ENCODE peak calls at places on chromosomes 4 and X, in five cellular contexts. K is activated CD8-positive, alpha-beta memory T cell treated with anti-CD3 and anti-CD28 coated beads for 48 hours; C is neuronal stem cell; I is SK-N-DZ; J is lung microvascular endothelial cell. S is an unnamed sample.
A peak's percentile ranks its signal among the peaks of the same experiment; 100 is the strongest.

GRCh38 chr4:156169861-156170260 is 216.2 kb upstream of the CTSO start:
- DNase-seq in K (no peak), J (no peak), I (no peak), C (peak; percentile 18), S (peak; percentile 20)

GRCh38 chr4:7648813-7649395 is 214.2 kb upstream of the PSAPL1 start:
- DNase-seq in K (no peak), J (no peak), C (no peak), I (no peak), S (no peak)

GRCh38 chr4:72295966-72296557 is 264.3 kb downstream of the NPFFR2 start:
- DNase-seq in I (peak; percentile 24), C (peak; percentile 21), J (peak; percentile 71), K (no peak), S (peak; percentile 72)

GRCh38 chr4:153365003-153365402 is 20.5 kb downstream of the MND1 start:
- DNase-seq in J (no peak), I (no peak), C (no peak), K (no peak), S (no peak)

GRCh38 chrX:56563231-56564116 is at the start of gene UBQLN2:
- DNase-seq in C (peak; percentile 39), J (peak; percentile 86), K (peak; percentile 44), I (peak; percentile 85), S (peak; percentile 83)

GRCh38 chrX:37825225-37825842 is 22.0 kb downstream of the DYNLT3 start:
- DNase-seq in C (peak; percentile 6), J (peak; percentile 53), K (no peak), I (peak; percentile 11), S (peak; percentile 56)

GRCh38 chrX:132909643-132910042 is 48.8 kb downstream of the HS6ST2 start:
- DNase-seq in I (no peak), C (no peak), J (no peak), K (no peak), S (no peak)

GRCh38 chr4:54274786-54275503 is 45.9 kb downstream of the PDGFRA start:
- DNase-seq in I (no peak), J (no peak), K (no peak), C (no peak), S (no peak)

GRCh38 chr4:142095886-142096605 is 459.7 kb downstream of the IL15 start:
- DNase-seq in I (no peak), K (no peak), J (peak; percentile 91), C (no peak), S (no peak)

GRCh38 chrX:82711432-82711831 is 796.7 kb upstream of the POU3F4 start:
- DNase-seq in J (no peak), K (no peak), C (peak; percentile 66), I (no peak), S (no peak)

GRCh38 chr4:118337954-118338353 is 14.8 kb downstream of the PRSS12 start:
- DNase-seq in C (no peak), K (no peak), I (no peak), J (no peak), S (no peak)

GRCh38 chr4:14289708-14290107 is 662.2 kb upstream of the BOD1L1 start:
- DNase-seq in C (no peak), K (no peak), J (no peak), I (no peak), S (no peak)

GRCh38 chr4:160423879-160424451 is 1321.1 kb downstream of the RAPGEF2 start:
- DNase-seq in K (no peak), J (no peak), I (no peak), C (no peak), S (no peak)

GRCh38 chrX:112223391-112223790 is 140.8 kb upstream of the TRPC5 start:
- DNase-seq in I (no peak), K (no peak), C (no peak), J (no peak), S (peak; percentile 82)

GRCh38 chrX:402857-403256 is 16.1 kb upstream of the PPP2R3B start:
- DNase-seq in C (no peak), J (no peak), I (no peak), K (no peak), S (no peak)

GRCh38 chrX:132908891-132909290 is 49.5 kb downstream of the HS6ST2 start:
- DNase-seq in J (no peak), C (no peak), K (no peak), I (no peak), S (no peak)

GRCh38 chr4:135368826-135369225 is 1167.2 kb upstream of the PABPC4L start:
- DNase-seq in C (no peak), K (no peak), I (no peak), J (no peak), S (no peak)

GRCh38 chr4:174828845-174829701 is at the start of gene GLRA3:
- DNase-seq in J (no peak), I (peak; percentile 67), K (no peak), C (peak; percentile 87), S (peak; percentile 94)

GRCh38 chrX:141619336-141619735 is 29.8 kb downstream of the SPANXA2 start:
- DNase-seq in I (no peak), C (no peak), J (no peak), K (no peak), S (no peak)

GRCh38 chr4:336099-336892 is 1.3 kb upstream of the ZNF141 start:
- DNase-seq in I (peak; percentile 17), J (peak; percentile 20), C (peak; percentile 15), K (no peak), S (peak; percentile 1)

GRCh38 chr4:123299212-123299651 is 97.4 kb upstream of the SPRY1 start:
- DNase-seq in I (no peak), C (no peak), K (no peak), J (peak; percentile 77), S (no peak)

GRCh38 chrX:7925867-7926472 is 1.2 kb downstream of the PNPLA4 start:
- DNase-seq in K (no peak), J (peak; percentile 81), C (peak; percentile 35), I (peak; percentile 60), S (peak; percentile 74)

GRCh38 chrX:122934131-122934530 is 249.9 kb upstream of the GRIA3 start:
- DNase-seq in I (no peak), J (no peak), C (no peak), K (no peak), S (no peak)

GRCh38 chrX:43813898-43814297 is 68.4 kb downstream of the MAOB start:
- DNase-seq in K (no peak), J (peak; percentile 26), I (no peak), C (peak; percentile 6), S (peak; percentile 29)

GRCh38 chr4:62912531-62912930 is 1496.7 kb downstream of the TECRL start:
- DNase-seq in C (no peak), I (no peak), J (no peak), K (no peak), S (no peak)

GRCh38 chrX:64975491-64975890 is 759 bp downstream of the ZC4H2 start:
- DNase-seq in C (peak; percentile 29), J (peak; percentile 12), I (peak; percentile 49), K (no peak), S (peak; percentile 72)

GRCh38 chrX:154043003-154043402 is 23.3 kb upstream of the IRAK1 start:
- DNase-seq in J (peak; percentile 29), K (no peak), I (no peak), C (no peak), S (no peak)

GRCh38 chr4:5992171-5993062 is 25.8 kb downstream of the C4orf50 start:
- DNase-seq in I (no peak), C (no peak), K (no peak), J (no peak), S (no peak)

GRCh38 chr4:151850751-151851150 is 89.9 kb upstream of the GATB start:
- DNase-seq in I (no peak), C (no peak), K (no peak), J (peak; percentile 38), S (no peak)

GRCh38 chr4:5956285-5957021 is 61.8 kb downstream of the C4orf50 start:
- DNase-seq in J (peak; percentile 93), K (no peak), I (peak; percentile 52), C (peak; percentile 27), S (peak; percentile 96)

GRCh38 chrX:129622757-129623301 is 31.9 kb downstream of the APLN start:
- DNase-seq in K (no peak), C (peak; percentile 43), J (no peak), I (no peak), S (no peak)

GRCh38 chr4:3858046-3858730 is 92.0 kb downstream of the ADRA2C start:
- DNase-seq in C (no peak), I (no peak), J (no peak), K (no peak), S (no peak)

GRCh38 chrX:136162827-136163427 is 15.6 kb downstream of the FHL1 start:
- DNase-seq in J (peak; percentile 54), I (peak; percentile 23), K (no peak), C (no peak), S (peak; percentile 86)

GRCh38 chr4:111136438-111136837 is 513.6 kb upstream of the PITX2 start:
- DNase-seq in J (peak; percentile 3), K (no peak), I (no peak), C (no peak), S (peak; percentile 21)

GRCh38 chr4:4386736-4387392 is at the start of gene NSG1:
- DNase-seq in C (peak; percentile 44), J (peak; percentile 10), K (no peak), I (peak; percentile 31), S (peak; percentile 56)

GRCh38 chr4:156377036-156377700 is 423.5 kb upstream of the CTSO start:
- DNase-seq in K (no peak), J (no peak), I (no peak), C (no peak), S (no peak)

GRCh38 chr4:23237771-23238170 is 545.0 kb downstream of the GBA3 start:
- DNase-seq in J (peak; percentile 10), C (no peak), I (no peak), K (no peak), S (peak; percentile 2)

GRCh38 chr4:113435893-113436292 is 325.6 kb downstream of the CAMK2D start:
- DNase-seq in K (no peak), C (no peak), J (peak; percentile 73), I (no peak), S (no peak)

GRCh38 chr4:2689825-2690700 is 66.1 kb downstream of the TNIP2 start:
- DNase-seq in C (no peak), J (no peak), K (peak; percentile 18), I (no peak), S (no peak)